ENCODE peak calls at places on chromosomes 2 and 18, in ten cellular contexts. Q is effector memory CD4-positive, alpha-beta T cell; P is HepG2; O is CD4-positive, CD25-positive, alpha-beta regulatory T cell; R is lung; Y is cardiac muscle cell; H is psoas muscle; C is CD8-positive, alpha-beta memory T cell; Z is GM23248; W is left lung. X is an unnamed sample. For H3K4me1 and H3K27me3, the result is how much of the 10 kb centered on the place peaks cover.

GRCh38 chr18:45780568-45780967 is 44.9 kb upstream of the SIGLEC15 start:
- DNase-seq in P (no peak), H (no peak), O (no peak), Z (no peak), R (no peak), Y (no peak), Q (no peak), W (no peak), C (no peak), X (peak)

GRCh38 chr2:160220545-160221009 is 20.5 kb upstream of the ITGB6 start:
- DNase-seq in H (peak), Z (no peak), R (no peak), C (no peak), O (peak), Q (no peak), P (no peak), Y (no peak), W (no peak), X (no peak)

GRCh38 chr2:196234672-196235071 is 63.3 kb upstream of the STK17B start:
- DNase-seq in Z (peak), W (no peak), Q (no peak), H (no peak), R (no peak), Y (no peak), C (no peak), O (no peak), P (no peak), X (no peak)

GRCh38 chr2:24721470-24721869 is 71.7 kb downstream of the PTRHD1 start:
- DNase-seq in Y (no peak), Q (no peak), O (no peak), Z (peak), H (peak), C (no peak), W (no peak), P (no peak), R (peak), X (no peak)

GRCh38 chr18:21063011-21063410 is 48.6 kb downstream of the ROCK1 start:
- DNase-seq in W (no peak), Y (no peak), Q (no peak), Z (no peak), O (no peak), C (no peak), H (no peak), R (no peak), P (no peak), X (no peak)

GRCh38 chr2:69102234-69102633 is 89.3 kb downstream of the ANTXR1 start:
- DNase-seq in H (no peak), Y (no peak), W (no peak), R (no peak), Q (no peak), C (no peak), Z (no peak), P (no peak), O (no peak), X (no peak)

GRCh38 chr2:84705858-84706257 is 175.0 kb downstream of the TRABD2A start:
- DNase-seq in Z (no peak), O (no peak), R (no peak), C (no peak), Q (no peak), P (no peak), W (no peak), H (no peak), Y (no peak), X (no peak)

GRCh38 chr2:171260471-171261424 is 100.1 kb upstream of the TLK1 start:
- DNase-seq in O (no peak), Y (no peak), Q (no peak), R (no peak), P (peak), H (no peak), W (no peak), C (no peak), Z (no peak), X (no peak)

GRCh38 chr2:122805346-122805745 is 1049.9 kb downstream of the TSN start:
- DNase-seq in W (no peak), Q (no peak), O (no peak), Z (peak), P (no peak), H (no peak), C (no peak), R (no peak), Y (no peak), X (no peak)

GRCh38 chr2:217339753-217340152 is 479.9 kb upstream of the TNP1 start:
- DNase-seq in R (no peak), Z (no peak), C (no peak), P (no peak), W (no peak), H (no peak), Q (no peak), Y (no peak), O (no peak), X (no peak)

GRCh38 chr18:40874233-40874632 is 1080.8 kb upstream of the PIK3C3 start:
- DNase-seq in R (no peak), W (no peak), Y (no peak), P (no peak), C (no peak), H (no peak), Z (peak), O (no peak), Q (no peak), X (no peak)

GRCh38 chr2:237221443-237221842 is 135.8 kb downstream of the COPS8 start:
- DNase-seq in H (no peak), Q (no peak), Y (no peak), O (no peak), P (no peak), Z (no peak), R (no peak), C (no peak), W (no peak), X (no peak)

GRCh38 chr18:2980607-2980923 is 32.4 kb downstream of the LPIN2 start:
- DNase-seq in R (no peak), P (no peak), O (no peak), Z (no peak), H (no peak), Y (no peak), W (no peak), Q (no peak), C (no peak), X (no peak)
- H3K4me1 ChIP-seq in R (under half), P (half or more), O (half or more), Z (half or more), H (under half), Y (under half), W (half or more), Q (half or more), C (half or more), X (under half)

DNA sequence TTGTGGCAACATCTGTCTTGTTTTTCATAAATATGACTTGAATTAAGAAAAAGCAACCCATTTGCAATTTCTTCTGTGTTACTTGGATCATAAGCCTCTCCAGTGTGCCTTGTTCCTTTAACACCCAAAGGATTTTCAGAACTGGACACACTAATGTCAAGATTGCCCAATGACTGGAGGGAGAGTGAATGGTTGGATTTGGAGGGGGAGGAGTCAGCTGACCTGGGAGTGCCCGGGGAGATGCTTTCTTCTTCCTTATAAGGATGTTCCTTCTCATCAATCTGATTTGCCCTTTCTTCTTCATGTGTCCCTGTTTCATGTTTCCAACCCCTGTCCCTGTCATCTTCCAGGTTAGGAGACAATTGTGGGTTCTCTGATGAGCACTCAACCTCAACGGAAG is 48.8 kb downstream of the ALPK2 start:
- DNase-seq in Y (no peak), H (no peak), O (no peak), R (no peak), P (no peak), C (no peak), Q (no peak), W (no peak), Z (peak), X (no peak)
- H3K4me3 ChIP-seq in Y (no peak), H (peak), O (no peak), R (no peak), P (no peak), C (no peak), Q (no peak), W (no peak), Z (peak), X (no peak)

DNA sequence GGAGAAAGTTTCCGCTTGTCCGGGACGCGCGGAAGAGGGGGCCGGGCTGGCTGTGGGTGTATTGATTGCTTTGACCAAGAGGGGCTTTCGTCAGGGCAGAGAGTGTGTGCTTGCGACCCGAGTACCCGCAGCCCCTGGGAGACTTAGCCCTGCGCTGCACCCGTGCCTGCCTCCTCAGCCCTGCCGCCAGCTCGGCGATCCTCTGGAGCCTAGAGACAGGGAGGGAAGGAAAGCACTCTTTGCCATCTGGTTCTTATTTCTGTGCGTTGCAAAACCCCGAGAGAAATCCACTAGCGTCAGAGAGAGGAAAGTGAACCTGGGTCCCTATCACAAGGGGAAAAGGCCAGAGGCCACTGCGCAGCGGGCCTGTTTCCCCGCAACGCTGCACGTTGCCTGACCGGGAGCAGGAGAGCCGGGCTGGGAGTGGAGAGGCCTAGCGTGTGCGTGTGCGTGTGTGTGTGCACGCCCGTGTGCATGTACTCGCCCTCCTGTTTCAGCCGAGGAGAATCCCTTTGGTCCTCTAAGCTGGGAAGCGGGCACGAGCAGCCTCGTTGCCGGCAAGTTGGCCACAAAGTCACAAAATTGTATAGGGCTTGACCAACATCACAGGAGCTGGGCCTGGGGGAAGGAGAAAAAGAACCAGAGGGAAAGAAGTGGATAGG is 1.7 kb downstream of the SIX3 start:
- DNase-seq in Q (no peak), H (no peak), O (no peak), C (no peak), Y (no peak), Z (peak), P (no peak), W (no peak), R (no peak), X (no peak)
- H3K27me3 ChIP-seq in Q (half or more), H (half or more), O (under half), C (under half), Y (half or more), Z (half or more), P (under half), W (half or more), R (under half), X (under half)

GRCh38 chr18:63316612-63317555 is 2.7 kb downstream of the BCL2 start:
- DNase-seq in Q (no peak), O (no peak), W (no peak), Z (no peak), H (no peak), C (no peak), R (no peak), Y (no peak), P (no peak), X (no peak)

GRCh38 chr18:63317556-63317946 is 2.0 kb downstream of the BCL2 start:
- DNase-seq in Z (no peak), Q (no peak), C (no peak), H (no peak), Y (no peak), W (no peak), O (no peak), P (no peak), R (no peak), X (no peak)

GRCh38 chr18:63314062-63314790 is 5.3 kb downstream of the BCL2 start:
- DNase-seq in H (no peak), Y (no peak), P (no peak), W (no peak), R (no peak), C (no peak), O (no peak), Z (no peak), Q (no peak), X (no peak)

GRCh38 chr18:63314991-63315662 is 4.4 kb downstream of the BCL2 start:
- DNase-seq in W (no peak), H (no peak), P (no peak), O (no peak), C (no peak), Z (no peak), Q (no peak), Y (no peak), R (no peak), X (no peak)

DNA sequence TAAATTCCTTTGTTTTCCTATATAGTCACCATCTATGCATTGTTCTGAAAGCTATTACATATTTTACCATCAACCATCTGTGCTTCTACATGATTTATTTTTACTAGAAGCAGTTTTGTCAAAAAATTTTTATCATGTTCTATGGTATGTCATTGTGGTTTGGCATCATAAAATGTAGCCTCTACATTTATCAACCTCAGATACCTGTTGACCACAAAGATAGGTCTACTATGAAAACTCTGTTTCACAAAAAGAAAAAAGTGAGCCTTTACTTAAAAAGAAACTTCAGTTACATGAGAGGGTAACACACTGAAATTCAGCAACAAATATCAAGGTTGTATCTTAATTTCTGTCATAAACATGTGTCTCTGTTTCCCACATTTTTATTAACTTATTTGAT is 3.7 kb downstream of the BCL2 start:
- DNase-seq in H (no peak), Z (no peak), O (no peak), W (no peak), P (no peak), R (no peak), Q (no peak), Y (no peak), C (no peak), X (no peak)
- H3K4me1 ChIP-seq in H (half or more), Z (under half), O (half or more), W (under half), P (under half), R (under half), Q (under half), Y (under half), C (under half), X (under half)

GRCh38 chr2:240892361-240892760 is 3.6 kb downstream of the MAB21L4 start:
- DNase-seq in R (no peak), O (no peak), C (no peak), H (peak), P (no peak), Y (no peak), Q (no peak), Z (no peak), W (peak), X (no peak)

GRCh38 chr2:240894836-240895558 is 959 bp downstream of the MAB21L4 start:
- DNase-seq in H (no peak), W (peak), Y (no peak), Z (no peak), Q (no peak), R (no peak), C (no peak), P (no peak), O (no peak), X (no peak)

GRCh38 chr2:240892925-240893324 is 3.0 kb downstream of the MAB21L4 start:
- DNase-seq in W (no peak), C (no peak), P (no peak), Y (no peak), H (peak), O (no peak), Z (no peak), Q (no peak), R (no peak), X (no peak)

GRCh38 chr2:240893363-240893828 is 2.6 kb downstream of the MAB21L4 start:
- DNase-seq in R (no peak), O (no peak), P (no peak), Q (no peak), C (no peak), Z (peak), Y (no peak), W (peak), H (no peak), X (no peak)

DNA sequence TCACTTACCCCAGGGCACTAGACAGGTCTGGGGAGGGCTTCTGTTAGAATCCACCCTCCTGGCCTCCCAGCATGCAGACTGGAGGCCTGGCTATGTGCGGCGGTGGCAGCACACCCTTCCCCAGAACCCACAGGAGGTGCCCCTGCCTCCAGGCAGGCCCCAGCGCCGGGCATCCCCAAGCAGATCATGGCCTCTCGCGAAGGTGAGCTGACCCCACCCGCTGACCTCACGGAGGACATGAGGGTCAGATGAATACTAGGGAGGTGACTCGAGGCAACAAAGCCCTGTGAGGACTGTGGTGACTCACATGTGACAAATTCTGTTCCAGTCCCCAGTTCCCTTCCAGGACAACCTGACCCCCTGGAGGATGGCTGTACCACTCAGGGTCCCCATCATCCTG is 1.9 kb downstream of the MAB21L4 start:
- DNase-seq in W (peak), P (no peak), Z (peak), Q (no peak), C (no peak), R (no peak), Y (no peak), H (no peak), O (no peak), X (no peak)
- H3K4me3 ChIP-seq in W (peak), P (no peak), Z (no peak), Q (no peak), C (no peak), R (no peak), Y (no peak), H (no peak), O (no peak), X (no peak)

GRCh38 chr2:86790828-86791561 is at the start of gene CD8A:
- DNase-seq in R (no peak), Z (peak), P (no peak), Q (no peak), W (no peak), H (no peak), O (peak), C (peak), Y (no peak), X (no peak)
- H3K27me3 ChIP-seq in R (under half), Z (half or more), P (under half), Q (under half), W (half or more), H (half or more), O (under half), C (under half), Y (half or more), X (under half)

GRCh38 chr18:48608581-48608980 is 69.8 kb downstream of the CTIF start:
- DNase-seq in H (no peak), C (no peak), P (no peak), O (no peak), R (no peak), Z (no peak), Q (no peak), W (no peak), Y (no peak), X (no peak)

GRCh38 chr18:48611196-48611595 is 72.4 kb downstream of the CTIF start:
- DNase-seq in H (no peak), P (no peak), Q (no peak), R (no peak), C (no peak), Y (no peak), W (no peak), O (no peak), Z (no peak), X (no peak)

GRCh38 chr18:48609114-48609513 is 70.3 kb downstream of the CTIF start:
- DNase-seq in P (no peak), Y (no peak), Z (no peak), W (no peak), Q (no peak), H (no peak), C (no peak), R (no peak), O (no peak), X (no peak)

GRCh38 chr18:48611785-48612480 is 73.1 kb downstream of the CTIF start:
- DNase-seq in W (no peak), C (no peak), Y (no peak), O (no peak), Z (no peak), R (no peak), Q (no peak), H (no peak), P (peak), X (no peak)

DNA sequence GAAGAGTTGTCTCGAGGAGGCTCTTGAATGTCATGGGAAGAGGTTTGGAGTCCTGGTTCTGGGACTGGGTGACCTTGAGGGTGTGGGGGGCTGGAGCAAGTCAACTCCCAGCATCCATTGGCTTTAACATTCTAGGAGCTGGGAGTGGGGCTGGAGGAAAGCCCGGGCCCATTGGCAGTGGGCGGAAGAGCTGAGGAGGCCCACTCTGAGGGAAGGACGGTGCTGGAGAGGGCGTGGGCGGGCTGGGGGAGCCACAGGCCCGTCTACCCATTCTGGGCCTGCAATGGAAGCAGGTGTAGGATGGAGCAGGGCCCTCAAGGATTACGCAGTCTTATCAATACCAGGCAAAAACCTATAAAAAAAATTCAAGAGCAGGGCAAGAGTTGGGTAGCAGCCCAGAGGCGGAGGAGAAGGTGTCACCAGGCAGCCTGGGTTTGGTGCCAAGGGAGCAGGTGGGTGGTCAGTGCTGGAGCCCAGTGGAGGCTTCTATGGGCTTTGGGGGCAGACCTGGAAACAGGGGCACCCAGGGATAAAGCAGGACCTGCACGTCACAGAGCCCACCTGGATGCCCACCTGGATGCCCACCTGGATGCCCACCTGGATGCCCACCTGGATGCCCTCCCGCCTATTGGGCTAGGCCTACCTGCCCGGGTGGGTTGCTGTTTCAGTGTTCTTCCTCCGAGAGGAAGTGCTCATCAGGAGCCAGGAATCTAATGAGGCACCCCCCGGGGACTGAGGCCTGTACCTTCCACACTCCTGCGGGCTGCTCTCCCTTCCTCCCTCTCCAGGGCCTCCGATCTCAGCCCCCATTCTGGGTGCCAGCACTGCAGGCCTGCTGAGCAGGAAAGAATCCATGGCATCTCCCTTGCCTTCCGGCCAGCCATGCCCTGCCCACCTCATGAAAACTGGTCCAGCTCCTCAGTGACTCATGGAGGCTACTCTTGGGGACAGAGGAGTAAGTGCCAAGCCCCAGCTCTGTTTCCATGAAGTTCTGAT is 71.3 kb downstream of the CTIF start:
- DNase-seq in H (no peak), Z (peak), Y (no peak), O (no peak), C (no peak), P (no peak), R (no peak), Q (no peak), W (no peak), X (no peak)
- H3K4me1 ChIP-seq in H (half or more), Z (under half), Y (under half), O (under half), C (under half), P (half or more), R (under half), Q (under half), W (under half), X (under half)

X was measured in HAP-1.